ENCODE peak calls at places on chromosome 17, in six cellular contexts. T is nephron progenitor cell, O is neural crest cell, Q is progenitor cell of endocrine pancreas, P is GM13976, B is choroid plexus epithelial cell. H is an unnamed sample.

GRCh38 chr17:74437702-74438101 is 5.8 kb downstream of the GPRC5C start:
- DNase-seq in B (peak; percentile 16), T (no peak), Q (no peak), O (no peak), P (no peak), H (peak; percentile 56)

GRCh38 chr17:70119961-70120360 is 44.9 kb downstream of the KCNJ16 start:
- DNase-seq in P (no peak), T (no peak), Q (no peak), O (no peak), B (no peak), H (no peak)

GRCh38 chr17:79095345-79096055 is 20.9 kb downstream of the ENGASE start:
- DNase-seq in P (no peak), O (no peak), B (no peak), T (no peak), Q (no peak), H (no peak)

GRCh38 chr17:7579001-7579838 is at the start of gene CD68:
- DNase-seq in T (no peak), B (peak; percentile 91), P (peak; percentile 82), Q (no peak), O (no peak), H (peak; percentile 84)

GRCh38 chr17:39872700-39873099 is 4.7 kb downstream of the ZPBP2 start:
- DNase-seq in T (no peak), Q (no peak), P (no peak), B (no peak), O (no peak), H (no peak)

GRCh38 chr17:82970818-82971610 is 108.4 kb upstream of the METRNL start:
- DNase-seq in O (no peak), P (no peak), Q (no peak), B (no peak), T (no peak), H (no peak)

GRCh38 chr17:5065227-5065744 is 13.0 kb upstream of the ZFP3 start:
- DNase-seq in T (no peak), B (no peak), Q (no peak), P (no peak), O (no peak), H (no peak)

GRCh38 chr17:77528516-77529327 is 388.0 kb downstream of the SEC14L1 start:
- DNase-seq in P (no peak), O (peak; percentile 67), B (no peak), Q (peak; percentile 32), T (peak; percentile 81), H (no peak)

GRCh38 chr17:79834575-79835469 is 4.4 kb downstream of the CBX4 start:
- DNase-seq in P (peak; percentile 68), B (no peak), Q (no peak), T (peak; percentile 76), O (peak; percentile 62), H (peak; percentile 76)

GRCh38 chr17:251531-251930 is 70.1 kb upstream of the DOC2B start:
- DNase-seq in T (no peak), O (no peak), P (no peak), B (no peak), Q (no peak), H (no peak)

GRCh38 chr17:47760409-47761140 is 27.5 kb downstream of the TBX21 start:
- DNase-seq in Q (no peak), B (no peak), P (no peak), T (no peak), O (no peak), H (no peak)

GRCh38 chr17:11240041-11240801 is 792 bp upstream of the SHISA6 start:
- DNase-seq in Q (peak; percentile 28), T (peak; percentile 68), P (no peak), O (peak; percentile 32), B (no peak), H (no peak)

GRCh38 chr17:37489197-37490001 is at the start of gene DUSP14:
- DNase-seq in O (peak; percentile 70), T (peak; percentile 85), Q (peak; percentile 84), P (peak; percentile 97), B (peak; percentile 81), H (peak; percentile 99)

GRCh38 chr17:35372846-35373531 is 432 bp downstream of the SLFN11 start:
- DNase-seq in B (no peak), O (no peak), Q (no peak), P (no peak), T (peak; percentile 18), H (peak; percentile 26)

GRCh38 chr17:10729334-10730193 is at the start of gene TMEM220:
- DNase-seq in O (peak; percentile 72), B (peak; percentile 78), Q (peak; percentile 43), P (peak; percentile 74), T (peak; percentile 82), H (peak; percentile 75)

GRCh38 chr17:19876524-19877161 is 8.9 kb upstream of the ULK2 start:
- DNase-seq in O (no peak), Q (no peak), B (no peak), P (no peak), T (no peak), H (no peak)

GRCh38 chr17:59332890-59333377 is 1.5 kb downstream of the YPEL2 start:
- DNase-seq in O (no peak), T (peak; percentile 12), Q (no peak), P (no peak), B (peak; percentile 45), H (no peak)

GRCh38 chr17:83196088-83196765 is 116.8 kb downstream of the METRNL start:
- DNase-seq in P (no peak), B (peak; percentile 66), Q (no peak), O (no peak), T (no peak), H (no peak)

GRCh38 chr17:6510321-6511023 is 45.9 kb downstream of the PITPNM3 start:
- DNase-seq in O (no peak), Q (no peak), T (no peak), B (no peak), P (no peak), H (no peak)

GRCh38 chr17:49494937-49495841 is at the start of gene NGFR:
- DNase-seq in B (no peak), P (peak; percentile 89), O (peak; percentile 42), T (peak; percentile 72), Q (no peak), H (peak; percentile 93)
- TF ChIP-seq CTCF in B (no peak), P (peak; percentile 40), O (peak; percentile 17), T (no peak), Q (peak; percentile 4), H (peak; percentile 30)

GRCh38 chr17:76501827-76502307 is 644 bp upstream of the RHBDF2 start:
- DNase-seq in P (no peak), T (no peak), O (no peak), Q (no peak), B (no peak), H (no peak)

GRCh38 chr17:76502326-76503211 is 1.3 kb upstream of the RHBDF2 start:
- DNase-seq in P (no peak), Q (no peak), O (no peak), B (no peak), T (no peak), H (no peak)

GRCh38 chr17:76500745-76501017 is 542 bp downstream of the RHBDF2 start:
- DNase-seq in B (no peak), Q (no peak), O (no peak), T (no peak), P (no peak), H (no peak)

GRCh38 chr17:76500074-76500744 is 1.0 kb downstream of the RHBDF2 start:
- DNase-seq in O (no peak), P (no peak), T (no peak), Q (no peak), B (no peak), H (no peak)

GRCh38 chr17:76501018-76501826 is at the start of gene RHBDF2:
- DNase-seq in P (peak; percentile 98), T (peak; percentile 96), B (peak; percentile 80), O (peak; percentile 71), Q (peak; percentile 89), H (peak; percentile 97)
- TF ChIP-seq CTCF in P (no peak), T (no peak), B (no peak), O (no peak), Q (no peak), H (no peak)

DNA sequence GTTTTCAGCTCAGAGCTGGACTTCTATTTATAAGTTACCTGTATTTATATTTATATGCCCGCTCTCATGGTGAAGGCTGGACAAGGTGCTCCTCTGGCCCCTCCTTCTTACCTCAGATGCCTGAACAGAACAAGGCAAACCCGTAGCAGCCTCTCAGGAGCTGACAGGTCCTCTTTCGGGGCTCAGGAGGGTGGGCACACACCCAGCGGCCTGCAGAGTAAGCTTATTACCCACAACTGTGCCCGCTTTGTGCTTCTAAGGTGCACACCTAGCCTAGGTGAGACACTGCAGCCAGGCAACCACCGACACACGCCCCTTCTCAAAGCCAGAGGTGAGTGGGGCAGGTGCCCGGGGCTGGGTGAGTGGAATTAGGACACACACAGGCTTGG is 5.3 kb downstream of the NKIRAS2 start:
- DNase-seq in T (no peak), Q (no peak), P (no peak), O (no peak), B (no peak), H (no peak)
- TF ChIP-seq CTCF in T (no peak), Q (no peak), P (no peak), O (no peak), B (no peak), H (no peak)

GRCh38 chr17:58006563-58006923 is 503 bp downstream of the SRSF1 start:
- DNase-seq in B (peak; percentile 86), Q (peak; percentile 38), T (peak; percentile 65), P (peak; percentile 58), O (peak; percentile 57), H (no peak)

GRCh38 chr17:58004060-58004459 is 3.0 kb downstream of the SRSF1 start:
- DNase-seq in Q (no peak), P (no peak), T (no peak), O (no peak), B (no peak), H (no peak)

GRCh38 chr17:58006924-58007780 is at the start of gene SRSF1:
- DNase-seq in Q (peak; percentile 94), O (peak; percentile 95), T (peak; percentile 95), P (peak; percentile 95), B (peak; percentile 98), H (peak; percentile 89)

GRCh38 chr17:58005728-58006562 is 1.1 kb downstream of the SRSF1 start:
- DNase-seq in B (peak; percentile 23), Q (no peak), P (no peak), T (no peak), O (no peak), H (no peak)

DNA sequence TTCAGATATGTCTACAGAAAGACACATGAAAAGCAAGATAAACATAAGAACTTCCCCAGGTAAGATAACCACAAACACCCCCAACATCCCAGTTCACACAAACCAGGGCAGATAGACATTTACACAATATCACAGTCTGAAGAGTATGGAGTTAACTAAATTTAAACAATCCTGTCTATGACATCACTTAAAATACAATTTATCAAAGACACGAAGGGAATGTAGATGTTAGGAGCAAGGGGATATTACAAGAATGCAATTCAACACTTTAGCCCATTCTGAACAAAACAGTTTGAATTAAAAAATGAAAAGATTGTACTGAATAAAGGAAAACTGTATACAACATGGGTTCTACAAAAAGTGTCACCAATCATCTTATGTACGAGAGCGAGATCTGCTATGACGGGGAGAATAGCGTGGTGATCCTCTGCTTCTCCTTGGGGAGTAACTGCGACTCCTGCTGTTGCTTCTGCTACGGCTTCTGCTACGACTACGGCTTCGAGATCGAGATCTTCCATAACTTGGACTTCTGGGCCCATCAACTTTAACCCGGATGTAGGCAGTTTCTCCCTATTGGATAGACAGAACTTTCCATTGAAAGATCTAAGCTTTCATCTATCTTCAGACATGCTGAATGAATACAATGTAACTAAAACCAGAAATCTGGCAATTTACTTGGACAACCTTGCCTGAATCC is 1.9 kb downstream of the SRSF1 start:
- DNase-seq in Q (no peak), T (no peak), P (no peak), O (no peak), B (no peak), H (no peak)
- TF ChIP-seq CTCF in Q (no peak), T (no peak), P (no peak), O (no peak), B (no peak), H (no peak)

GRCh38 chr17:72927146-72927545 is 165.3 kb downstream of the SLC39A11 start:
- DNase-seq in Q (no peak), T (no peak), O (no peak), P (no peak), B (no peak), H (no peak)
- TF ChIP-seq CTCF in Q (no peak), T (no peak), O (no peak), P (no peak), B (no peak), H (no peak)

H was measured in GM20000.